ENCODE peak calls at places on chromosomes 7 and 10, in ten cellular contexts. A, L, T, B, D, R, M, Z, X and K are unnamed samples.

GRCh38 chr10:132539894-132540293 is 2.3 kb downstream of the INPP5A start:
- DNase-seq in A (peak; percentile 76), L (no peak), T (no peak), B (no peak), D (no peak), R (no peak), M (no peak), Z (peak; percentile 54), X (no peak), K (peak; percentile 60)

GRCh38 chr7:51229106-51229537 is 87.5 kb downstream of the COBL start:
- DNase-seq in A (peak; percentile 25), L (no peak), T (no peak), B (peak; percentile 23), D (no peak), R (no peak), M (no peak), Z (peak; percentile 25), X (no peak), K (no peak)

GRCh38 chr7:74051629-74052410 is 23.8 kb downstream of the ELN start:
- DNase-seq in A (peak; percentile 61), L (no peak), T (no peak), B (no peak), D (peak; percentile 56), R (no peak), M (peak; percentile 66), Z (no peak), X (no peak), K (peak; percentile 67)

GRCh38 chr10:74947781-74948401 is 121.5 kb downstream of the KAT6B start:
- DNase-seq in A (peak; percentile 29), L (no peak), T (no peak), B (no peak), D (no peak), R (no peak), M (no peak), Z (peak; percentile 64), X (no peak), K (peak; percentile 99)

GRCh38 chr7:84237533-84238173 is 43.1 kb upstream of the SEMA3A start:
- DNase-seq in A (peak; percentile 81), L (no peak), T (no peak), B (no peak), D (peak; percentile 87), R (no peak), M (no peak), Z (peak; percentile 84), X (no peak), K (peak; percentile 97)

GRCh38 chr7:66257481-66257880 is 52.3 kb downstream of the TPST1 start:
- DNase-seq in A (peak; percentile 25), L (no peak), T (no peak), B (no peak), D (no peak), R (no peak), M (no peak), Z (no peak), X (no peak), K (peak; percentile 55)

GRCh38 chr10:31031205-31031665 is 430 bp downstream of the ZNF438 start:
- DNase-seq in A (no peak), L (no peak), T (peak; percentile 89), B (no peak), D (peak; percentile 87), R (no peak), M (no peak), Z (no peak), X (no peak), K (no peak)

GRCh38 chr7:46784746-46785145 is 797.2 kb downstream of the TNS3 start:
- DNase-seq in A (peak; percentile 92), L (no peak), T (no peak), B (no peak), D (peak; percentile 85), R (no peak), M (no peak), Z (peak; percentile 99), X (no peak), K (peak; percentile 96)

GRCh38 chr7:90262438-90262837 is 17.5 kb downstream of the CFAP69 start:
- DNase-seq in A (peak; percentile 48), L (no peak), T (peak; percentile 44), B (no peak), D (peak; percentile 44), R (no peak), M (no peak), Z (peak; percentile 53), X (no peak), K (peak; percentile 70)

GRCh38 chr10:131874991-131875451 is 25.8 kb upstream of the PPP2R2D start:
- DNase-seq in A (peak; percentile 52), L (peak; percentile 75), T (peak; percentile 87), B (peak; percentile 45), D (peak; percentile 80), R (peak; percentile 35), M (peak; percentile 95), Z (peak; percentile 54), X (peak; percentile 26), K (peak; percentile 78)

GRCh38 chr10:43420369-43421200 is 11.6 kb upstream of the HNRNPF start:
- DNase-seq in A (peak; percentile 87), L (peak; percentile 74), T (peak; percentile 76), B (peak; percentile 67), D (peak; percentile 83), R (no peak), M (no peak), Z (peak; percentile 61), X (peak; percentile 74), K (peak; percentile 74)

GRCh38 chr10:107544706-107545520 is 380.4 kb upstream of the SORCS1 start:
- DNase-seq in A (no peak), L (no peak), T (no peak), B (no peak), D (peak; percentile 30), R (no peak), M (peak; percentile 75), Z (no peak), X (no peak), K (no peak)

GRCh38 chr10:43395571-43396060 is 13.4 kb downstream of the HNRNPF start:
- DNase-seq in A (peak; percentile 43), L (no peak), T (no peak), B (no peak), D (no peak), R (no peak), M (peak; percentile 77), Z (no peak), X (no peak), K (no peak)

GRCh38 chr7:80347173-80347572 is 164.7 kb downstream of the GNAT3 start:
- DNase-seq in A (no peak), L (no peak), T (no peak), B (no peak), D (no peak), R (no peak), M (no peak), Z (no peak), X (no peak), K (peak; percentile 27)

GRCh38 chr7:108376206-108376605 is 80.0 kb downstream of the NRCAM start:
- DNase-seq in A (no peak), L (no peak), T (no peak), B (no peak), D (no peak), R (no peak), M (no peak), Z (no peak), X (no peak), K (no peak)

GRCh38 chr7:54985405-54986360 is 33.1 kb upstream of the EGFR start:
- DNase-seq in A (peak; percentile 98), L (no peak), T (no peak), B (no peak), D (peak; percentile 81), R (no peak), M (no peak), Z (peak; percentile 54), X (no peak), K (peak; percentile 96)

GRCh38 chr10:24374134-24374915 is 165.4 kb downstream of the KIAA1217 start:
- DNase-seq in A (peak; percentile 76), L (no peak), T (no peak), B (no peak), D (no peak), R (no peak), M (no peak), Z (no peak), X (no peak), K (no peak)

GRCh38 chr10:73940634-73941221 is 29.8 kb downstream of the PLAU start:
- DNase-seq in A (peak; percentile 70), L (peak; percentile 83), T (peak; percentile 89), B (peak; percentile 77), D (peak; percentile 74), R (peak; percentile 54), M (peak; percentile 95), Z (no peak), X (peak; percentile 69), K (peak; percentile 100)

GRCh38 chr10:72124984-72125383 is 36.6 kb upstream of the SPOCK2 start:
- DNase-seq in A (no peak), L (no peak), T (no peak), B (no peak), D (no peak), R (no peak), M (no peak), Z (peak; percentile 91), X (no peak), K (no peak)

GRCh38 chr10:34124522-34125035 is 690.5 kb downstream of the PARD3 start:
- DNase-seq in A (peak; percentile 95), L (no peak), T (no peak), B (peak; percentile 31), D (peak; percentile 79), R (no peak), M (no peak), Z (peak; percentile 95), X (no peak), K (peak; percentile 100)

GRCh38 chr7:47474937-47475879 is 106.7 kb downstream of the TNS3 start:
- DNase-seq in A (peak; percentile 100), L (peak; percentile 97), T (peak; percentile 83), B (peak; percentile 90), D (peak; percentile 98), R (peak; percentile 75), M (no peak), Z (peak; percentile 98), X (no peak), K (peak; percentile 96)

GRCh38 chr7:154584352-154585252 is 418.3 kb downstream of the PAXIP1 start:
- DNase-seq in A (peak; percentile 34), L (no peak), T (no peak), B (no peak), D (no peak), R (no peak), M (no peak), Z (no peak), X (no peak), K (peak; percentile 13)

GRCh38 chr7:3887071-3887691 is 586.1 kb downstream of the SDK1 start:
- DNase-seq in A (no peak), L (no peak), T (no peak), B (no peak), D (peak; percentile 32), R (no peak), M (no peak), Z (peak; percentile 61), X (no peak), K (peak; percentile 38)

GRCh38 chr7:98250789-98251188 is 1.2 kb downstream of the TECPR1 start:
- DNase-seq in A (no peak), L (no peak), T (peak; percentile 68), B (no peak), D (no peak), R (no peak), M (no peak), Z (no peak), X (peak; percentile 14), K (peak; percentile 21)

GRCh38 chr7:46206474-46207060 is 285.5 kb upstream of the IGFBP3 start:
- DNase-seq in A (no peak), L (no peak), T (peak; percentile 56), B (no peak), D (no peak), R (no peak), M (no peak), Z (peak; percentile 16), X (no peak), K (no peak)

GRCh38 chr10:89153971-89154370 is 53.1 kb downstream of the CH25H start:
- DNase-seq in A (no peak), L (no peak), T (no peak), B (no peak), D (no peak), R (no peak), M (no peak), Z (no peak), X (no peak), K (no peak)

GRCh38 chr7:99365318-99366141 is 9.0 kb upstream of the ARPC1B start:
- DNase-seq in A (no peak), L (peak; percentile 54), T (peak; percentile 73), B (no peak), D (peak; percentile 59), R (no peak), M (no peak), Z (no peak), X (peak; percentile 64), K (peak; percentile 49)

GRCh38 chr10:78316451-78316931 is 282.8 kb downstream of the RPS24 start:
- DNase-seq in A (peak; percentile 54), L (no peak), T (no peak), B (peak; percentile 12), D (no peak), R (no peak), M (no peak), Z (no peak), X (no peak), K (peak; percentile 98)